ENCODE peak calls at places on chromosomes 5 and 9, in five cellular contexts. Y is GM13976, F is NCI-H1930, V is ACHN, I is kidney glomerular epithelial cell. H is an unnamed sample.

GRCh38 chr5:32225445-32225844 is 51.3 kb upstream of the GOLPH3 start:
- DNase-seq in Y (no peak), F (no peak), V (no peak), I (no peak), H (no peak)

GRCh38 chr9:23341346-23341745 is 484.7 kb downstream of the ELAVL2 start:
- DNase-seq in Y (no peak), F (no peak), V (no peak), I (no peak), H (no peak)

GRCh38 chr5:111781200-111781599 is 24.2 kb upstream of the NREP start:
- DNase-seq in Y (no peak), F (no peak), V (no peak), I (no peak), H (peak)

GRCh38 chr9:127968717-127969383 is 11.9 kb downstream of the EEIG1 start:
- DNase-seq in Y (no peak), F (no peak), V (peak), I (no peak), H (no peak)

GRCh38 chr9:36980148-36980974 is 53.7 kb downstream of the PAX5 start:
- DNase-seq in Y (no peak), F (peak), V (no peak), I (no peak), H (peak)

GRCh38 chr5:181100121-181101015 is 30.6 kb downstream of the OR2V1 start:
- DNase-seq in Y (peak), F (no peak), V (no peak), I (no peak), H (no peak)

GRCh38 chr5:179235416-179236400 is 109.6 kb downstream of the ADAMTS2 start:
- DNase-seq in Y (no peak), F (no peak), V (no peak), I (no peak), H (no peak)

GRCh38 chr5:113447651-113448050 is 12.9 kb upstream of the TSSK1B start:
- DNase-seq in Y (no peak), F (no peak), V (peak), I (no peak), H (peak)

GRCh38 chr9:108683245-108683644 is 172.5 kb downstream of the ACTL7B start:
- DNase-seq in Y (no peak), F (no peak), V (no peak), I (no peak), H (no peak)

GRCh38 chr5:156929366-156929948 is 33.6 kb downstream of the TIMD4 start:
- DNase-seq in Y (no peak), F (no peak), V (no peak), I (no peak), H (no peak)

GRCh38 chr5:55633574-55634203 is 78.4 kb downstream of the SLC38A9 start:
- DNase-seq in Y (no peak), F (no peak), V (peak), I (no peak), H (no peak)

GRCh38 chr9:7439355-7439978 is 360.1 kb downstream of the DMAC1 start:
- DNase-seq in Y (no peak), F (no peak), V (no peak), I (no peak), H (no peak)

GRCh38 chr5:57532513-57533497 is 50.2 kb upstream of the ACTBL2 start:
- DNase-seq in Y (no peak), F (no peak), V (peak), I (peak), H (no peak)

GRCh38 chr9:129400001-129400970 is 220.6 kb downstream of the C9orf50 start:
- DNase-seq in Y (no peak), F (no peak), V (no peak), I (no peak), H (no peak)

GRCh38 chr5:90050135-90050534 is 359.4 kb downstream of the CETN3 start:
- DNase-seq in Y (no peak), F (no peak), V (no peak), I (no peak), H (no peak)

GRCh38 chr9:69554945-69555344 is 117.2 kb downstream of the APBA1 start:
- DNase-seq in Y (no peak), F (no peak), V (peak), I (peak), H (no peak)

GRCh38 chr5:37567566-37567965 is 188.4 kb downstream of the WDR70 start:
- DNase-seq in Y (no peak), F (no peak), V (no peak), I (no peak), H (no peak)

GRCh38 chr5:3593771-3594513 is 1.7 kb upstream of the IRX1 start:
- DNase-seq in Y (peak), F (no peak), V (no peak), I (no peak), H (no peak)

GRCh38 chr5:43038523-43038989 is 1.6 kb downstream of the ANXA2R start:
- DNase-seq in Y (no peak), F (no peak), V (no peak), I (no peak), H (peak)

GRCh38 chr9:73348485-73348884 is 196.8 kb downstream of the ANXA1 start:
- DNase-seq in Y (no peak), F (no peak), V (no peak), I (peak), H (no peak)

GRCh38 chr5:159874308-159874707 is 42.0 kb upstream of the ADRA1B start:
- DNase-seq in Y (no peak), F (no peak), V (no peak), I (peak), H (no peak)

GRCh38 chr5:91025956-91026355 is 357.2 kb downstream of the ARRDC3 start:
- DNase-seq in Y (no peak), F (no peak), V (no peak), I (no peak), H (no peak)

GRCh38 chr9:86978413-86978812 is 31.1 kb upstream of the GAS1 start:
- DNase-seq in Y (no peak), F (no peak), V (no peak), I (no peak), H (no peak)

GRCh38 chr5:175624362-175624761 is 33.5 kb upstream of the HRH2 start:
- DNase-seq in Y (no peak), F (no peak), V (no peak), I (no peak), H (no peak)

GRCh38 chr5:81638471-81638870 is 112.4 kb downstream of the SSBP2 start:
- DNase-seq in Y (no peak), F (no peak), V (no peak), I (no peak), H (no peak)

GRCh38 chr9:91945277-91946074 is 4.6 kb downstream of the ROR2 start:
- DNase-seq in Y (no peak), F (no peak), V (no peak), I (no peak), H (no peak)

GRCh38 chr9:116565986-116566385 is 121.1 kb upstream of the TRIM32 start:
- DNase-seq in Y (no peak), F (no peak), V (no peak), I (no peak), H (no peak)

GRCh38 chr9:107274096-107274495 is 9.0 kb upstream of the RAD23B start:
- DNase-seq in Y (no peak), F (no peak), V (no peak), I (no peak), H (no peak)

GRCh38 chr9:694499-695154 is 146.9 kb upstream of the DMRT1 start:
- DNase-seq in Y (no peak), F (no peak), V (peak), I (peak), H (no peak)

GRCh38 chr5:178386532-178386931 is 153.9 kb upstream of the PHYKPL start:
- DNase-seq in Y (no peak), F (no peak), V (no peak), I (no peak), H (no peak)

GRCh38 chr9:98144076-98144475 is 25.1 kb upstream of the TRIM14 start:
- DNase-seq in Y (no peak), F (no peak), V (no peak), I (no peak), H (no peak)

GRCh38 chr9:20405086-20405485 is 217.2 kb downstream of the MLLT3 start:
- DNase-seq in Y (no peak), F (no peak), V (no peak), I (no peak), H (no peak)

GRCh38 chr5:72648511-72648910 is 141.3 kb upstream of the ZNF366 start:
- DNase-seq in Y (no peak), F (no peak), V (no peak), I (no peak), H (no peak)

GRCh38 chr9:79189511-79189924 is 382.2 kb upstream of the TLE4 start:
- DNase-seq in Y (no peak), F (no peak), V (no peak), I (peak), H (no peak)

GRCh38 chr9:38401994-38402393 is 9.5 kb downstream of the ALDH1B1 start:
- DNase-seq in Y (no peak), F (no peak), V (no peak), I (no peak), H (no peak)

GRCh38 chr9:26800322-26800721 is 92.3 kb downstream of the CAAP1 start:
- DNase-seq in Y (no peak), F (no peak), V (no peak), I (no peak), H (no peak)

GRCh38 chr9:137694962-137695875 is 76.4 kb downstream of the EHMT1 start:
- DNase-seq in Y (peak), F (no peak), V (peak), I (no peak), H (peak)

GRCh38 chr9:69174645-69175487 is 789 bp downstream of the TJP2 start:
- DNase-seq in Y (peak), F (no peak), V (peak), I (peak), H (peak)

GRCh38 chr9:89878003-89878411 is 273.2 kb downstream of the GADD45G start:
- DNase-seq in Y (no peak), F (no peak), V (no peak), I (no peak), H (no peak)

GRCh38 chr9:73219985-73220626 is 68.4 kb downstream of the ANXA1 start:
- DNase-seq in Y (peak), F (no peak), V (peak), I (peak), H (no peak)